ENCODE peak calls at places on chromosomes 2 and 18, in six cellular contexts. E is endothelial cell, F is NB4, D is BE2C, M is nephron progenitor cell, T is glutamatergic neuron. P is an unnamed sample.

GRCh38 chr2:178764097-178764496 is 43.1 kb downstream of the TTN start:
- DNase-seq in E (no peak), F (no peak), D (no peak), M (no peak), T (no peak), P (no peak)

GRCh38 chr2:112772322-112772721 is 7.9 kb upstream of the CKAP2L start:
- DNase-seq in E (no peak), F (peak), D (no peak), M (no peak), T (no peak), P (no peak)

GRCh38 chr2:138534791-138535190 is 33.2 kb downstream of the SPOPL start:
- DNase-seq in E (no peak), F (no peak), D (no peak), M (no peak), T (no peak), P (no peak)

GRCh38 chr2:42331569-42332284 is 29.3 kb downstream of the COX7A2L start:
- DNase-seq in E (no peak), F (no peak), D (no peak), M (no peak), T (no peak), P (no peak)

GRCh38 chr18:41266616-41267015 is 688.4 kb upstream of the PIK3C3 start:
- DNase-seq in E (no peak), F (no peak), D (no peak), M (no peak), T (no peak), P (no peak)

GRCh38 chr18:28176674-28176932 is 327 bp downstream of the CDH2 start:
- DNase-seq in E (no peak), F (no peak), D (no peak), M (no peak), T (no peak), P (no peak)

GRCh38 chr2:7097353-7097895 is 180.2 kb downstream of the RNF144A start:
- DNase-seq in E (peak), F (peak), D (peak), M (peak), T (peak), P (peak)

GRCh38 chr18:50162486-50163304 is 32.3 kb downstream of the MYO5B start:
- DNase-seq in E (no peak), F (no peak), D (no peak), M (no peak), T (no peak), P (no peak)

GRCh38 chr2:45173513-45173912 is 164.3 kb upstream of the SIX2 start:
- DNase-seq in E (no peak), F (no peak), D (no peak), M (no peak), T (no peak), P (no peak)

GRCh38 chr2:120552800-120553471 is 182.7 kb upstream of the GLI2 start:
- DNase-seq in E (peak), F (peak), D (peak), M (peak), T (peak), P (peak)

GRCh38 chr2:179447839-179448447 is 183.3 kb upstream of the SESTD1 start:
- DNase-seq in E (no peak), F (no peak), D (no peak), M (no peak), T (no peak), P (no peak)

GRCh38 chr18:46413684-46414083 is 243.3 kb downstream of the LOXHD1 start:
- DNase-seq in E (no peak), F (no peak), D (no peak), M (no peak), T (no peak), P (no peak)

GRCh38 chr2:182784777-182785176 is 68.7 kb downstream of the DNAJC10 start:
- DNase-seq in E (no peak), F (peak), D (no peak), M (no peak), T (no peak), P (peak)

GRCh38 chr2:28639836-28640235 is 111.8 kb upstream of the PPP1CB start:
- DNase-seq in E (no peak), F (no peak), D (no peak), M (no peak), T (no peak), P (peak)

GRCh38 chr2:175282300-175282699 is 100.8 kb upstream of the ATP5MC3 start:
- DNase-seq in E (no peak), F (peak), D (no peak), M (peak), T (no peak), P (peak)

GRCh38 chr2:120012771-120013568 is at the start of gene EPB41L5:
- DNase-seq in E (peak), F (peak), D (peak), M (peak), T (peak), P (peak)

GRCh38 chr2:23360571-23361125 is 24.3 kb upstream of the KLHL29 start:
- DNase-seq in E (no peak), F (peak), D (no peak), M (no peak), T (no peak), P (no peak)

GRCh38 chr2:227939271-227940027 is 68.0 kb downstream of the DAW1 start:
- DNase-seq in E (no peak), F (peak), D (peak), M (peak), T (peak), P (peak)

GRCh38 chr2:56685205-56685604 is 501.4 kb downstream of the CCDC85A start:
- DNase-seq in E (no peak), F (no peak), D (no peak), M (no peak), T (no peak), P (no peak)

GRCh38 chr2:240125749-240126148 is 10.4 kb downstream of the COPS9 start:
- DNase-seq in E (no peak), F (no peak), D (no peak), M (no peak), T (no peak), P (no peak)

GRCh38 chr2:8488001-8488738 is 193.7 kb upstream of the ID2 start:
- DNase-seq in E (no peak), F (no peak), D (no peak), M (no peak), T (no peak), P (peak)

GRCh38 chr2:239385096-239386000 is 15.5 kb downstream of the HDAC4 start:
- DNase-seq in E (no peak), F (no peak), D (peak), M (no peak), T (peak), P (no peak)

GRCh38 chr2:68747413-68747812 is 12.8 kb downstream of the ARHGAP25 start:
- DNase-seq in E (no peak), F (no peak), D (no peak), M (no peak), T (no peak), P (no peak)

GRCh38 chr2:156065912-156066311 is 266.6 kb downstream of the NR4A2 start:
- DNase-seq in E (no peak), F (peak), D (no peak), M (no peak), T (no peak), P (no peak)

GRCh38 chr2:102514061-102514785 is 41.2 kb downstream of the SLC9A4 start:
- DNase-seq in E (no peak), F (peak), D (no peak), M (no peak), T (no peak), P (no peak)

GRCh38 chr18:62294073-62294472 is 31.0 kb upstream of the TNFRSF11A start:
- DNase-seq in E (no peak), F (no peak), D (no peak), M (no peak), T (no peak), P (no peak)
- TF ChIP-seq CTCF in E (no peak), F (no peak), D (no peak), M (no peak), T (no peak), P (no peak)

DNA sequence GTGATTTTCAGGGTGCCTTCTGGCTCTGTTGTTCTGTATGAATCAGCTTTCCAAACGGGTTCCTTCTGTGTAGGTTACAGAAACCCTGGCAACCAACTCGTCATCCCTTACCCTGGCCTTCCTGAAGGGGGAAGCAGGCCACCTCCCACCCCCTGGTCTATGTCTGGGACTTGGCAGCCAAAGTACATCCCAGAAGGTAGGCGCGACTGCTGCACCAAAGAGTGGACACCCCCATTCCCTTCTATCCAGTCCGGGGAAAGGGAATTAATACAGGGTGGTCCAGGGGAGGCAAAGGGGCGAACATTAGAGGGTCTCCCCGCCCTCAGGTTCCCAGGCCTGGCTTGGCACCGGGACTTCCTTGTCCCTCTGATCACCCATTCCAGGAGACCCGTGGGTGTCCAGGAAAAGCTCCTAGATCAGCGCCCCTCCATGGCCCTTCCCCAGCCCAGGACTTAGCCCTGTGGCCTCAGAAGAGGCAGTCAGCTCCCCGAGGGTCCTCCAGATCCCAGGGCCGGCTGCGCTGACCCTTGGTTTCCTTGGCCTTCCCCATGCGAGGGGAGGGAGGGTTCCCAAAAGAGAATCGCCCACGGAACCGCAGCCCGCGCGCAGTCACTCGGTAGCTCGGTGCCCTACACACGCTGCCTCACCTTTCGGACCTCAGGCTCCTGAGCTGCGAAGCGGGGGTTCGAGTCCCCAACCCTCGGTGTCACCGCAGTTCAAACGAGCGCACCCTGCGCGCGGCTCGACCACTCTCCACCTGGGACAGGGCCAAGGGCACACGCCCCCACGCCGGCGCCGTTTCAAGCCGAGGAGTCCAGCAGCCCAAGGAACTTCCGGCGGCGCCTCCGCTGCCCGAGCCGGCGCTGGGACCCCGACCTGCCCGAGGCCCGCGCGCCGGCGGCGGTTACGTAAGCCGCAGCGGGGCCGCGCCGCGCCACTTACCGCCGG is at the start of gene PER2:
- DNase-seq in E (peak), F (peak), D (peak), M (peak), T (no peak), P (peak)
- TF ChIP-seq CTCF in E (no peak), F (peak), D (peak), M (no peak), T (no peak), P (no peak)

GRCh38 chr2:166180951-166181812 is 53.4 kb upstream of the SCN1A start:
- DNase-seq in E (peak), F (peak), D (peak), M (peak), T (peak), P (peak)

GRCh38 chr2:166184789-166185188 is 57.0 kb upstream of the SCN1A start:
- DNase-seq in E (no peak), F (no peak), D (no peak), M (no peak), T (no peak), P (no peak)

GRCh38 chr2:166179201-166179600 is 51.4 kb upstream of the SCN1A start:
- DNase-seq in E (no peak), F (no peak), D (no peak), M (no peak), T (no peak), P (no peak)

DNA sequence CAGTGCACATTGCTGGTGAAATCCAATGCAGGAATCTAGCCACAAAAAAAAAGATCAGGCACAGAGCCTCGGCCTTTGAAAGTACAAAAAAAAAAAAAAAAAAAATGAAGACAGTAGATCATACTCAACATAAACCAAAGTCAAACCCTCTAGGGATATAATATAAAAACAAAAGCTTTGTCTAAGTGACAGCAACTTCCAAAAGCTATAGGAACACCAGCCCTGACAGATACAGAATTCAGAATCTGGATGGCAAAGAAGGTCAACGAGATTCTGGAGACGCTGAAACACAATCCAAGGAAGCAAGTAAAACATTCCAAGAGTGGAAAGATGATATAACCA is 54.0 kb upstream of the SCN1A start:
- DNase-seq in E (no peak), F (no peak), D (no peak), M (no peak), T (no peak), P (no peak)
- TF ChIP-seq CTCF in E (peak), F (no peak), D (no peak), M (no peak), T (peak), P (no peak)

GRCh38 chr18:47767699-47768098 is 162.8 kb downstream of the SMAD2 start:
- DNase-seq in E (no peak), F (no peak), D (no peak), M (peak), T (no peak), P (no peak)
- TF ChIP-seq CTCF in E (no peak), F (no peak), D (no peak), M (no peak), T (no peak), P (no peak)

GRCh38 chr18:76307293-76307690 is 187.8 kb downstream of the ZNF516 start:
- DNase-seq in E (no peak), F (no peak), D (no peak), M (no peak), T (no peak), P (no peak)

DNA sequence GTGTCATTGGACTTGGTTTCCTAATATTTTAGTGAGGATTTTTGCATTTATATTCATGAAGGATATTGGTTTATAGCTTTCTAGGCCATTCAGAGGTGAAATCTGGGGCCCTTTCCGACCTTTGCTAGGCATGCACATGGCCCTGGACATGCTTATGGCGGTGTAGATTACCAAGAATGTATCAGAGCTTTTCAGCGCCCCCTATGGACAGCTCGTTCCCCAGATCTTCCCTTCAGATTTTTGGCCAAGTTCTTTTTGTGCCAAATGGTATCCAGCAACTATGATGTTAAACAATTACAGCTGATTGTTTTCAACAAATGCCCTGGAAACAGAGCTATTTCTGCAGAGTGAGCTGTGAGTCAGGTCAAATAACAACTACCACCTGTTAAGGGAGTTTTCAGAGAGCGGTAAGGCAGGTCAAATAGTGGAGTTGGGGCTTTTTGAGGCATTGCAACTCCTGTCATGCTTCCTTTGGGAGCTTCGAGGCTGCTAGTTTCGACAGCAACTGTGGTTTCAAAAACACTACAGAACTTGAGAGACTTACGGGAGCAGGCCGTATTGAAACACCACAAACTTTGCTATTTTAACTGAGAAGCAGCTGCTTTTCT is 188.3 kb downstream of the ZNF516 start:
- DNase-seq in E (no peak), F (peak), D (no peak), M (no peak), T (no peak), P (no peak)
- TF ChIP-seq CTCF in E (peak), F (peak), D (peak), M (no peak), T (peak), P (no peak)

GRCh38 chr2:96760036-96760985 is at the start of gene CNNM4:
- DNase-seq in E (peak), F (peak), D (peak), M (peak), T (peak), P (peak)
- TF ChIP-seq CTCF in E (no peak), F (no peak), D (no peak), M (no peak), T (no peak), P (no peak)

P was measured in GM20000.